ENCODE peak calls at places on chromosomes 3 and 15, in ten cellular contexts. Z, E, M, W, Q, F, N, Y, X and R are unnamed samples. For H3K27me3 and H3K36me3, the result is how much of the 10 kb centered on the place peaks cover.

GRCh38 chr3:161913786-161914389 is 417.3 kb downstream of the OTOL1 start:
- DNase-seq in Q (no peak), M (no peak), F (no peak), W (no peak), Y (no peak), N (no peak), Z (no peak), X (no peak), E (no peak), R (no peak)

GRCh38 chr15:31101262-31102048 is at the start of gene TRPM1:
- DNase-seq in M (no peak), W (no peak), X (no peak), E (no peak), Y (no peak), Z (no peak), Q (peak), F (no peak), N (no peak), R (no peak)

GRCh38 chr15:60840306-60840702 is 361.4 kb upstream of the ICE2 start:
- DNase-seq in E (no peak), F (no peak), X (no peak), Z (no peak), W (no peak), M (no peak), N (no peak), Q (no peak), Y (peak), R (peak)

GRCh38 chr3:7640787-7641186 is 779.9 kb downstream of the GRM7 start:
- DNase-seq in Q (no peak), F (no peak), N (no peak), M (no peak), W (no peak), Y (no peak), Z (no peak), X (no peak), E (no peak), R (no peak)

GRCh38 chr3:120025520-120025919 is 68.7 kb downstream of the GSK3B start:
- DNase-seq in M (no peak), N (no peak), Y (no peak), X (no peak), W (no peak), E (no peak), Q (no peak), F (no peak), Z (no peak), R (no peak)

GRCh38 chr15:45573961-45574629 is 13.1 kb upstream of the BLOC1S6 start:
- DNase-seq in E (no peak), X (no peak), N (no peak), M (no peak), W (no peak), Y (no peak), F (no peak), Z (no peak), Q (peak), R (peak)

GRCh38 chr15:91862891-91863520 is 9.5 kb downstream of the SLCO3A1 start:
- DNase-seq in N (no peak), W (no peak), Q (no peak), Z (no peak), M (no peak), X (no peak), Y (no peak), E (no peak), F (no peak), R (no peak)

GRCh38 chr3:185552358-185552877 is at the start of gene LIPH:
- DNase-seq in X (no peak), W (no peak), Y (no peak), M (no peak), F (no peak), Q (peak), N (no peak), E (peak), Z (no peak), R (no peak)

GRCh38 chr15:69031013-69032001 is 16.8 kb downstream of the NOX5 start:
- DNase-seq in Z (no peak), N (no peak), Y (peak), M (no peak), X (peak), F (no peak), W (peak), E (peak), Q (peak), R (peak)

GRCh38 chr3:169430687-169431404 is 232.7 kb downstream of the MECOM start:
- DNase-seq in N (no peak), Y (no peak), Q (no peak), M (no peak), Z (no peak), E (peak), W (no peak), F (peak), X (no peak), R (peak)

GRCh38 chr3:12395349-12396012 is 88.8 kb upstream of the TSEN2 start:
- DNase-seq in F (no peak), M (no peak), X (no peak), W (no peak), E (no peak), Q (no peak), N (no peak), Y (no peak), Z (no peak), R (no peak)

GRCh38 chr3:152688313-152688712 is 146.6 kb upstream of the P2RY1 start:
- DNase-seq in N (no peak), Q (peak), E (no peak), X (no peak), Y (no peak), M (no peak), W (no peak), Z (no peak), F (no peak), R (peak)

GRCh38 chr3:113242091-113242581 is 30.8 kb downstream of the BOC start:
- DNase-seq in Z (no peak), X (no peak), Q (peak), F (peak), M (no peak), N (no peak), E (no peak), W (no peak), Y (no peak), R (no peak)

GRCh38 chr15:93330862-93331544 is 242.0 kb upstream of the RGMA start:
- DNase-seq in Z (no peak), M (no peak), X (no peak), N (no peak), W (no peak), Y (no peak), Q (no peak), F (no peak), E (no peak), R (no peak)

GRCh38 chr15:52733696-52734255 is 54.6 kb upstream of the ATOSA start:
- DNase-seq in Q (peak), Y (no peak), W (no peak), N (no peak), Z (no peak), E (no peak), X (no peak), F (no peak), M (no peak), R (peak)

GRCh38 chr15:52493968-52494367 is 34.7 kb downstream of the MYO5A start:
- DNase-seq in E (no peak), M (no peak), Y (no peak), N (no peak), W (no peak), X (no peak), Z (no peak), Q (no peak), F (no peak), R (no peak)

GRCh38 chr15:68112711-68113110 is 58.6 kb downstream of the PIAS1 start:
- DNase-seq in W (no peak), F (no peak), X (no peak), E (no peak), M (no peak), Q (no peak), Y (no peak), N (no peak), Z (no peak), R (no peak)

GRCh38 chr3:101091489-101091888 is 98.3 kb upstream of the ABI3BP start:
- DNase-seq in E (no peak), X (no peak), Z (no peak), W (no peak), Y (no peak), M (no peak), Q (no peak), N (no peak), F (no peak), R (peak)

GRCh38 chr3:55204417-55204816 is 276.6 kb upstream of the LRTM1 start:
- DNase-seq in Q (no peak), M (no peak), Z (no peak), X (no peak), F (no peak), W (no peak), E (no peak), N (no peak), Y (no peak), R (no peak)

GRCh38 chr3:151743860-151744259 is 10.1 kb downstream of the AADACL2 start:
- DNase-seq in W (no peak), N (no peak), F (no peak), M (no peak), E (no peak), X (no peak), Z (no peak), Q (no peak), Y (no peak), R (no peak)

GRCh38 chr15:100307241-100307855 is 34.4 kb downstream of the ADAMTS17 start:
- DNase-seq in M (no peak), N (no peak), Q (no peak), Y (no peak), E (no peak), F (no peak), Z (no peak), X (no peak), W (no peak), R (no peak)

GRCh38 chr3:162141232-162141631 is 644.6 kb downstream of the OTOL1 start:
- DNase-seq in F (no peak), Z (no peak), N (no peak), Y (no peak), M (no peak), X (no peak), W (no peak), Q (no peak), E (no peak), R (peak)

GRCh38 chr3:78801923-78802587 is 965.7 kb downstream of the ROBO1 start:
- DNase-seq in M (no peak), E (no peak), F (no peak), X (no peak), N (no peak), Z (no peak), W (no peak), Y (no peak), Q (no peak), R (no peak)

GRCh38 chr15:82081904-82082810 is 36.3 kb upstream of the MEX3B start:
- DNase-seq in X (no peak), M (no peak), E (no peak), N (no peak), Y (no peak), F (peak), Q (peak), W (no peak), Z (no peak), R (peak)

GRCh38 chr3:51657234-51657633 is 13.8 kb upstream of the TEX264 start:
- DNase-seq in X (no peak), W (no peak), Y (no peak), N (no peak), E (no peak), Z (no peak), Q (no peak), M (no peak), F (no peak), R (no peak)

GRCh38 chr3:113535898-113536297 is 3.5 kb downstream of the SIDT1 start:
- DNase-seq in W (no peak), Y (no peak), F (no peak), Z (no peak), X (no peak), N (no peak), Q (no peak), E (no peak), M (no peak), R (no peak)

GRCh38 chr3:141020139-141020940 is 30.8 kb upstream of the SPSB4 start:
- DNase-seq in Y (no peak), M (no peak), E (no peak), F (no peak), Q (no peak), X (no peak), W (no peak), N (no peak), Z (no peak), R (peak)

GRCh38 chr3:127135241-127136023 is 57.5 kb upstream of the PRR23E start:
- DNase-seq in M (peak), W (peak), Y (no peak), E (no peak), X (no peak), N (no peak), Z (no peak), F (no peak), Q (peak), R (peak)

GRCh38 chr15:94592495-94592894 is 361.1 kb downstream of the MCTP2 start:
- DNase-seq in Y (no peak), X (no peak), N (no peak), W (no peak), M (no peak), Z (no peak), F (no peak), E (no peak), Q (no peak), R (no peak)

GRCh38 chr3:55676643-55677042 is 189.5 kb upstream of the WNT5A start:
- DNase-seq in E (no peak), W (no peak), F (no peak), X (no peak), Q (no peak), M (no peak), Z (no peak), Y (no peak), N (no peak), R (peak)

GRCh38 chr3:186608624-186609215 is 4.1 kb upstream of the AHSG start:
- DNase-seq in Q (no peak), F (no peak), N (no peak), Y (no peak), E (no peak), X (no peak), M (no peak), Z (no peak), W (no peak), R (no peak)

GRCh38 chr3:154111365-154111764 is 9.8 kb upstream of the ARHGEF26 start:
- DNase-seq in M (no peak), N (no peak), Z (no peak), Y (no peak), E (no peak), X (no peak), Q (no peak), W (no peak), F (no peak), R (no peak)

GRCh38 chr3:184567924-184568590 is 6.5 kb downstream of the EPHB3 start:
- DNase-seq in N (no peak), E (no peak), X (no peak), W (no peak), M (no peak), F (no peak), Y (no peak), Z (no peak), Q (no peak), R (no peak)

GRCh38 chr3:138875754-138876664 is 41.3 kb upstream of the PIK3CB start:
- DNase-seq in N (no peak), X (no peak), Q (no peak), Z (no peak), Y (no peak), F (no peak), E (no peak), M (no peak), W (no peak), R (no peak)

GRCh38 chr3:153096611-153097200 is 65.3 kb upstream of the RAP2B start:
- DNase-seq in F (no peak), Y (no peak), M (no peak), Z (no peak), N (no peak), Q (no peak), X (no peak), E (peak), W (no peak), R (no peak)

GRCh38 chr15:80780416-80781221 is 1.4 kb downstream of the CEMIP start:
- DNase-seq in W (peak), Z (no peak), M (no peak), F (no peak), E (peak), X (peak), Q (no peak), N (no peak), Y (no peak), R (peak)

GRCh38 chr15:76328106-76328696 is 8.4 kb upstream of the ISL2 start:
- DNase-seq in X (no peak), Y (no peak), F (no peak), E (no peak), Q (peak), W (no peak), N (no peak), Z (no peak), M (no peak), R (no peak)

GRCh38 chr15:76325704-76326103 is 10.9 kb upstream of the ISL2 start:
- DNase-seq in M (no peak), W (no peak), N (no peak), X (no peak), Y (no peak), F (no peak), E (no peak), Q (no peak), Z (no peak), R (no peak)

GRCh38 chr15:76328962-76329361 is 7.6 kb upstream of the ISL2 start:
- DNase-seq in W (no peak), Y (no peak), Q (no peak), F (no peak), Z (no peak), M (no peak), N (no peak), E (no peak), X (no peak), R (no peak)

GRCh38 chr15:76330281-76330680 is 6.3 kb upstream of the ISL2 start:
- DNase-seq in M (no peak), N (peak), Y (no peak), X (no peak), E (peak), Z (no peak), W (no peak), Q (peak), F (no peak), R (peak)

DNA sequence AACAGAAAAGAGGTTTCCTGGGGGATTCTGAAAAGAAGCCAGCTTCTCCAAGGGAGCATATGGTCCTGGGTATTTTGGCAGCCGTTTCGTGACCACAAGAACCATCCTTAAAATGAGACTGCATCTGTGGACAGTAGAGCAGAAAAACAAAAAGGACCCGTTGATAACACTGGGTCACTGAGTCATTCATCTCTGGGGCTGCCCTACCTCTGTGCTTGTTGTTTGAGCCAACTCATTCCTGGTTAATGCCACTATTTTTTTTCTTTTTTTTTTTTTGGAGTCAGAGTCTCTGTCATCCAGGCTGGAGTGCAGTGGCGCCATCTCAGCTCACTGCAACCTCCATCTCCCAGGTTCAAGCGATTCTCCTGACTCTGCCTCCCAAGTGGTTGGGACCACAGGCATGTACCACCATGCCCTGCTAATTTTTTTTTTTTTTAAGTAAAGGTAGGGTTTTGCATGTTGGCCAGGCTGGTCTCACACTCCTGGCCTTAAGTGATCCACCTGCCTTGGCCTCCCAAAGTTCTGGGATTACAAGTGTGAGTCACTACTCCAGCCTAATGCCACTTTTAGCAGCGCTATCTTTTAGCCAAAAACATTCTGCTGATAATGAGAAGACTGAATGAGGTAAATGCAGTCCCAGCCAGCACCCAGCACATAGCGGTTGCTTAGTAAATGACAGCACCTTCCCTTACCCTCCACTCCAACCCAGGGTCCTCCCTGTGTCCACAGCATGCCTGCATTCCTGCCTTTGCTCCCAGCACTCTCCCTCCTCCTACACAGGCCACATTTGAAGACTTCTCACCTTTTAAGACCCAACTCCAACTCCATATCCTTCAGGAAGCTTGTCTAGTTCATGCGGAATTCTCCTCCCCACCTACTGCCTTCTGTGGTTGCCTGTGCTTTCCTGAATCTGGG is 9.1 kb upstream of the ISL2 start:
- DNase-seq in N (no peak), E (no peak), F (no peak), X (no peak), Q (no peak), M (no peak), Y (no peak), W (no peak), Z (no peak), R (peak)
- H3K27me3 ChIP-seq in N (under half), E (under half), F (under half), X (under half), Q (under half), M (under half), Y (under half), W (half or more), Z (under half), R (under half)

GRCh38 chr15:49530106-49530505 is 90.5 kb downstream of the FAM227B start:
- DNase-seq in Z (no peak), Q (no peak), Y (no peak), X (no peak), E (no peak), F (peak), N (no peak), W (no peak), M (no peak), R (no peak)
- H3K4me3 ChIP-seq in Z (no peak), Q (no peak), Y (no peak), X (no peak), E (no peak), F (no peak), N (no peak), W (no peak), M (no peak), R (no peak)

DNA sequence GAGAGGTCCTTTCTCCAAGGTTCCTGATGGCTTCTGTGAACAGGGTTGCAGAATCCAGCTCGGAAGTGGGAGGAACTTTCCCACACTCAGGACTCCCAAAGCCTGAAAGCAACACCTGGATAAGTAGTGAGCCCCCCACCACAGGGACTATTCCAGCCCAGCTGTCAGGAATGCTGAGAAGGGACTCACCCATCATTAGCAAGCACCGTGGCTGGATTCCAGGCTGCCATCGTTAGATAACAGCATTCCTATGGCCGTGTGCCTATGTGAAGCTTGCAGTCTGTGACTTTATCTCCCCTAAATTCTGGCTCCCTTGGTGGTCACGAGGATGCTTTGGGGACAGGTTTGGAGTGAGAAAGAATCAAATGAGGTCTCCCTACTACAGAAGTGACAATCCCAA is 61.6 kb downstream of the CACNA2D2 start:
- DNase-seq in F (no peak), Q (no peak), W (no peak), Y (no peak), E (peak), X (no peak), M (no peak), Z (no peak), N (no peak), R (no peak)
- H3K36me3 ChIP-seq in F (under half), Q (under half), W (under half), Y (under half), E (under half), X (under half), M (under half), Z (under half), N (under half), R (under half)

GRCh38 chr15:33068007-33068441 is 126.5 kb downstream of the FMN1 start:
- DNase-seq in Z (no peak), Q (no peak), F (peak), E (peak), Y (no peak), W (peak), M (peak), N (peak), X (peak), R (peak)
- H3K27me3 ChIP-seq in Z (under half), Q (under half), F (under half), E (under half), Y (under half), W (under half), M (under half), N (under half), X (under half), R (under half)

GRCh38 chr3:16474304-16474703 is 39.2 kb downstream of the RFTN1 start:
- DNase-seq in Q (no peak), W (no peak), M (no peak), E (no peak), Z (no peak), X (no peak), F (no peak), N (no peak), Y (no peak), R (no peak)

GRCh38 chr3:16474920-16475319 is 38.6 kb downstream of the RFTN1 start:
- DNase-seq in Z (no peak), Q (no peak), F (no peak), M (no peak), Y (no peak), N (no peak), X (no peak), W (no peak), E (no peak), R (no peak)

GRCh38 chr3:16476636-16477035 is 36.9 kb downstream of the RFTN1 start:
- DNase-seq in Z (no peak), M (no peak), Q (no peak), W (no peak), Y (no peak), X (no peak), N (no peak), F (peak), E (no peak), R (peak)

GRCh38 chr3:16477054-16477453 is 36.4 kb downstream of the RFTN1 start:
- DNase-seq in N (no peak), X (no peak), Z (no peak), E (no peak), W (no peak), M (no peak), Y (no peak), Q (no peak), F (no peak), R (no peak)

DNA sequence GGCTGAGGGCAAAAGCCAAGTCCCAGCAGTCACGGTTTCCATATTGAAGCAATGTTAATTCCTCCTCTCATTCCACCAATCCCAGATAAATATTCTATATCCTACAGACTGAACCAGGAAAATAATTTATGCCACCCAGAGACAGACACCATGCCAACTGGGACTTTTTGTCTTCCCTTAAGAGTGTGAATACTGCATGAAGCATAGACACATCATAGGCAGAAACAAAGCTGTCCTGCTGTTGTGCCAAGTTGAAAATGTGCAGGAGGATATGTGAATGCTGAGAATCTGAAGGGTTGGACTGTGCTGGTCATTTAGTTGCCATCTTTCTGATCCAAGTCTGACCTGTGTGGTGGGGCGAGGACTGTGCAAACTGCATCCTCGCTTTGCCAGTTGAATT is 37.7 kb downstream of the RFTN1 start:
- DNase-seq in X (no peak), M (no peak), N (no peak), Q (no peak), Y (no peak), E (no peak), Z (no peak), W (no peak), F (no peak), R (no peak)
- H3K4me3 ChIP-seq in X (no peak), M (no peak), N (no peak), Q (no peak), Y (no peak), E (no peak), Z (no peak), W (no peak), F (no peak), R (no peak)